ENCODE peak calls at places on chromosomes 5 and 9, in seven cellular contexts. One of them, this sample, is unnamed.

GRCh38 chr5:178479261-178479660 is 110.9 kb downstream of the COL23A1 start:
- DNase-seq in OCI-LY7: no peak
- DNase-seq in fibroblast of lung: no peak
- DNase-seq in neural progenitor cell: no peak
- DNase-seq in adrenal gland: no peak
- DNase-seq in lower lobe of right lung: no peak
- DNase-seq in A549: no peak
- DNase-seq in this sample: no peak

GRCh38 chr9:127712371-127712770 is 3.1 kb downstream of the PTRH1 start:
- DNase-seq in OCI-LY7: no peak
- DNase-seq in fibroblast of lung: no peak
- DNase-seq in neural progenitor cell: no peak
- DNase-seq in adrenal gland: no peak
- DNase-seq in lower lobe of right lung: no peak
- DNase-seq in A549: no peak
- DNase-seq in this sample: no peak

GRCh38 chr5:102666164-102666951 is 88.7 kb upstream of the PAM start:
- DNase-seq in OCI-LY7: no peak
- DNase-seq in fibroblast of lung: peak
- DNase-seq in neural progenitor cell: peak
- DNase-seq in adrenal gland: peak
- DNase-seq in lower lobe of right lung: no peak
- DNase-seq in A549: no peak
- DNase-seq in this sample: no peak

GRCh38 chr5:124746916-124747769 is 704 bp upstream of the ZNF608 start:
- DNase-seq in OCI-LY7: peak
- DNase-seq in fibroblast of lung: peak
- DNase-seq in neural progenitor cell: peak
- DNase-seq in adrenal gland: peak
- DNase-seq in lower lobe of right lung: peak
- DNase-seq in A549: peak
- DNase-seq in this sample: peak

GRCh38 chr5:148162038-148162437 is 6.3 kb upstream of the SPINK14 start:
- DNase-seq in OCI-LY7: no peak
- DNase-seq in fibroblast of lung: no peak
- DNase-seq in neural progenitor cell: no peak
- DNase-seq in adrenal gland: no peak
- DNase-seq in lower lobe of right lung: no peak
- DNase-seq in A549: no peak
- DNase-seq in this sample: no peak

GRCh38 chr9:134575103-134575816 is 66.3 kb upstream of the COL5A1 start:
- DNase-seq in OCI-LY7: no peak
- DNase-seq in fibroblast of lung: no peak
- DNase-seq in neural progenitor cell: no peak
- DNase-seq in adrenal gland: no peak
- DNase-seq in lower lobe of right lung: no peak
- DNase-seq in A549: no peak
- DNase-seq in this sample: no peak

GRCh38 chr9:27227192-27227591 is 69.8 kb downstream of the EQTN start:
- DNase-seq in OCI-LY7: no peak
- DNase-seq in fibroblast of lung: no peak
- DNase-seq in neural progenitor cell: no peak
- DNase-seq in adrenal gland: no peak
- DNase-seq in lower lobe of right lung: no peak
- DNase-seq in A549: no peak
- DNase-seq in this sample: peak

GRCh38 chr5:169148066-169148740 is 152.7 kb downstream of the SLIT3 start:
- DNase-seq in OCI-LY7: no peak
- DNase-seq in fibroblast of lung: no peak
- DNase-seq in neural progenitor cell: no peak
- DNase-seq in adrenal gland: no peak
- DNase-seq in lower lobe of right lung: no peak
- DNase-seq in A549: no peak
- DNase-seq in this sample: no peak

GRCh38 chr9:127445851-127446719 is 5.1 kb downstream of the RPL12 start:
- DNase-seq in OCI-LY7: peak
- DNase-seq in fibroblast of lung: no peak
- DNase-seq in neural progenitor cell: no peak
- DNase-seq in adrenal gland: no peak
- DNase-seq in lower lobe of right lung: no peak
- DNase-seq in A549: peak
- DNase-seq in this sample: no peak

GRCh38 chr9:35529156-35529823 is 39.4 kb downstream of the RUSC2 start:
- DNase-seq in OCI-LY7: no peak
- DNase-seq in fibroblast of lung: no peak
- DNase-seq in neural progenitor cell: no peak
- DNase-seq in adrenal gland: no peak
- DNase-seq in lower lobe of right lung: no peak
- DNase-seq in A549: no peak
- DNase-seq in this sample: no peak

GRCh38 chr5:13865317-13865716 is 79.2 kb downstream of the DNAH5 start:
- DNase-seq in OCI-LY7: no peak
- DNase-seq in fibroblast of lung: no peak
- DNase-seq in neural progenitor cell: no peak
- DNase-seq in adrenal gland: no peak
- DNase-seq in lower lobe of right lung: no peak
- DNase-seq in A549: peak
- DNase-seq in this sample: no peak

GRCh38 chr9:76863832-76864231 is 42.1 kb downstream of the PRUNE2 start:
- DNase-seq in OCI-LY7: no peak
- DNase-seq in fibroblast of lung: no peak
- DNase-seq in neural progenitor cell: no peak
- DNase-seq in adrenal gland: no peak
- DNase-seq in lower lobe of right lung: no peak
- DNase-seq in A549: no peak
- DNase-seq in this sample: no peak

GRCh38 chr9:76866689-76867088 is 39.2 kb downstream of the PRUNE2 start:
- DNase-seq in OCI-LY7: no peak
- DNase-seq in fibroblast of lung: peak
- DNase-seq in neural progenitor cell: no peak
- DNase-seq in adrenal gland: no peak
- DNase-seq in lower lobe of right lung: no peak
- DNase-seq in A549: peak
- DNase-seq in this sample: peak

GRCh38 chr9:76873056-76873792 is 32.7 kb downstream of the PRUNE2 start:
- DNase-seq in OCI-LY7: no peak
- DNase-seq in fibroblast of lung: no peak
- DNase-seq in neural progenitor cell: peak
- DNase-seq in adrenal gland: no peak
- DNase-seq in lower lobe of right lung: no peak
- DNase-seq in A549: no peak
- DNase-seq in this sample: no peak

GRCh38 chr9:76873821-76874220 is 32.1 kb downstream of the PRUNE2 start:
- DNase-seq in OCI-LY7: no peak
- DNase-seq in fibroblast of lung: no peak
- DNase-seq in neural progenitor cell: no peak
- DNase-seq in adrenal gland: no peak
- DNase-seq in lower lobe of right lung: no peak
- DNase-seq in A549: no peak
- DNase-seq in this sample: no peak

GRCh38 chr9:76868897-76869296 is 37.0 kb downstream of the PRUNE2 start:
- DNase-seq in OCI-LY7: no peak
- DNase-seq in fibroblast of lung: peak
- DNase-seq in neural progenitor cell: peak
- DNase-seq in adrenal gland: no peak
- DNase-seq in lower lobe of right lung: no peak
- DNase-seq in A549: no peak
- DNase-seq in this sample: no peak
- H3K27ac ChIP-seq in OCI-LY7: no peak
- H3K27ac ChIP-seq in fibroblast of lung: no peak
- H3K27ac ChIP-seq in neural progenitor cell: no peak
- H3K27ac ChIP-seq in adrenal gland: no peak
- H3K27ac ChIP-seq in lower lobe of right lung: no peak
- H3K27ac ChIP-seq in A549: no peak
- H3K27ac ChIP-seq in this sample: no peak

DNA sequence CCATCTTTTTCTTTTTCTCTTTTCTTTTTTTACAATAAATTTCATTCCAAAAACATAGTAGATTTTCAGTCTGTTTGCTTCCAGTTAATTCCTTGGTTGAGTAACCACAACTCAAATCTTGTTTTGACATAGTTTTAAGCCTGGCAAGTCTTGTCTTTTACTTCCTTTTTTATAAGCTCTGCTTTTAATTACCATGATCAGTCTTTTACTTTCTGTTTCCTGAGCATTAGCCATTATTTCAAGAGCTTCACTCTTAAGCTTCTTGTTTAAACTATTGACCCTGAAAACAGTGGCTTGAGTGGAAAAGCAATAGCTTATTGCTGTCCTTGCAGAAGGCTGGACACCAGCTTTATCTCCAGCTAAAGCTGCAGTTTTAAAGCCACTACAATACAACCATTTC is 1363.3 kb downstream of the MAT2B start:
- DNase-seq in OCI-LY7: no peak
- DNase-seq in fibroblast of lung: no peak
- DNase-seq in neural progenitor cell: peak
- DNase-seq in adrenal gland: no peak
- DNase-seq in lower lobe of right lung: no peak
- DNase-seq in A549: no peak
- DNase-seq in this sample: no peak
- TF ChIP-seq CTCF in OCI-LY7: no peak
- TF ChIP-seq CTCF in fibroblast of lung: no peak
- TF ChIP-seq CTCF in neural progenitor cell: no peak
- TF ChIP-seq CTCF in adrenal gland: no peak
- TF ChIP-seq CTCF in lower lobe of right lung: no peak
- TF ChIP-seq CTCF in A549: no peak
- TF ChIP-seq CTCF in this sample: no peak

GRCh38 chr9:83242066-83242465 is 179.1 kb upstream of the RASEF start:
- DNase-seq in OCI-LY7: no peak
- DNase-seq in fibroblast of lung: no peak
- DNase-seq in neural progenitor cell: no peak
- DNase-seq in adrenal gland: no peak
- DNase-seq in lower lobe of right lung: no peak
- DNase-seq in A549: no peak
- DNase-seq in this sample: no peak
- H3K27ac ChIP-seq in OCI-LY7: no peak
- H3K27ac ChIP-seq in fibroblast of lung: no peak
- H3K27ac ChIP-seq in neural progenitor cell: no peak
- H3K27ac ChIP-seq in adrenal gland: no peak
- H3K27ac ChIP-seq in lower lobe of right lung: no peak
- H3K27ac ChIP-seq in A549: no peak
- H3K27ac ChIP-seq in this sample: no peak

GRCh38 chr5:62590396-62590795 is 11.8 kb downstream of the LRRC70 start:
- DNase-seq in OCI-LY7: no peak
- DNase-seq in fibroblast of lung: no peak
- DNase-seq in neural progenitor cell: no peak
- DNase-seq in adrenal gland: no peak
- DNase-seq in lower lobe of right lung: no peak
- DNase-seq in A549: no peak
- DNase-seq in this sample: no peak

GRCh38 chr5:62589504-62589903 is 10.9 kb downstream of the LRRC70 start:
- DNase-seq in OCI-LY7: no peak
- DNase-seq in fibroblast of lung: no peak
- DNase-seq in neural progenitor cell: no peak
- DNase-seq in adrenal gland: no peak
- DNase-seq in lower lobe of right lung: no peak
- DNase-seq in A549: no peak
- DNase-seq in this sample: no peak

GRCh38 chr5:62585751-62586150 is 7.1 kb downstream of the LRRC70 start:
- DNase-seq in OCI-LY7: no peak
- DNase-seq in fibroblast of lung: peak
- DNase-seq in neural progenitor cell: no peak
- DNase-seq in adrenal gland: no peak
- DNase-seq in lower lobe of right lung: no peak
- DNase-seq in A549: no peak
- DNase-seq in this sample: no peak

GRCh38 chr5:62587737-62588136 is 9.1 kb downstream of the LRRC70 start:
- DNase-seq in OCI-LY7: no peak
- DNase-seq in fibroblast of lung: no peak
- DNase-seq in neural progenitor cell: no peak
- DNase-seq in adrenal gland: no peak
- DNase-seq in lower lobe of right lung: no peak
- DNase-seq in A549: no peak
- DNase-seq in this sample: no peak

GRCh38 chr5:62588668-62589067 is 10.0 kb downstream of the LRRC70 start:
- DNase-seq in OCI-LY7: no peak
- DNase-seq in fibroblast of lung: no peak
- DNase-seq in neural progenitor cell: no peak
- DNase-seq in adrenal gland: no peak
- DNase-seq in lower lobe of right lung: no peak
- DNase-seq in A549: no peak
- DNase-seq in this sample: no peak
- TF ChIP-seq CTCF in OCI-LY7: no peak
- TF ChIP-seq CTCF in fibroblast of lung: no peak
- TF ChIP-seq CTCF in neural progenitor cell: no peak
- TF ChIP-seq CTCF in adrenal gland: no peak
- TF ChIP-seq CTCF in lower lobe of right lung: no peak
- TF ChIP-seq CTCF in A549: no peak
- TF ChIP-seq CTCF in this sample: no peak

GRCh38 chr9:16119261-16119660 is 566.4 kb downstream of the CCDC171 start:
- DNase-seq in OCI-LY7: no peak
- DNase-seq in fibroblast of lung: peak
- DNase-seq in neural progenitor cell: no peak
- DNase-seq in adrenal gland: no peak
- DNase-seq in lower lobe of right lung: no peak
- DNase-seq in A549: no peak
- DNase-seq in this sample: no peak
- H3K27ac ChIP-seq in OCI-LY7: no peak
- H3K27ac ChIP-seq in fibroblast of lung: no peak
- H3K27ac ChIP-seq in neural progenitor cell: no peak
- H3K27ac ChIP-seq in adrenal gland: no peak
- H3K27ac ChIP-seq in lower lobe of right lung: no peak
- H3K27ac ChIP-seq in A549: no peak
- H3K27ac ChIP-seq in this sample: no peak

GRCh38 chr5:115666023-115666422 is 40.2 kb upstream of the TMED7 start:
- DNase-seq in OCI-LY7: no peak
- DNase-seq in fibroblast of lung: no peak
- DNase-seq in neural progenitor cell: no peak
- DNase-seq in adrenal gland: no peak
- DNase-seq in lower lobe of right lung: no peak
- DNase-seq in A549: no peak
- DNase-seq in this sample: no peak
- TF ChIP-seq CTCF in OCI-LY7: no peak
- TF ChIP-seq CTCF in fibroblast of lung: no peak
- TF ChIP-seq CTCF in neural progenitor cell: no peak
- TF ChIP-seq CTCF in adrenal gland: no peak
- TF ChIP-seq CTCF in lower lobe of right lung: no peak
- TF ChIP-seq CTCF in A549: no peak
- TF ChIP-seq CTCF in this sample: no peak

GRCh38 chr9:38620483-38621433 is at the start of gene ANKRD18A:
- DNase-seq in OCI-LY7: no peak
- DNase-seq in fibroblast of lung: peak
- DNase-seq in neural progenitor cell: peak
- DNase-seq in adrenal gland: peak
- DNase-seq in lower lobe of right lung: peak
- DNase-seq in A549: peak
- DNase-seq in this sample: peak
- H3K27ac ChIP-seq in OCI-LY7: no peak
- H3K27ac ChIP-seq in fibroblast of lung: no peak
- H3K27ac ChIP-seq in neural progenitor cell: no peak
- H3K27ac ChIP-seq in adrenal gland: no peak
- H3K27ac ChIP-seq in lower lobe of right lung: peak
- H3K27ac ChIP-seq in A549: peak
- H3K27ac ChIP-seq in this sample: no peak

This sample was measured in AG04450.